ENCODE peak calls at places on chromosomes 7 and 10, in six cellular contexts. R is endodermal cell; F is lower lobe of right lung; M is A549; K is CD8-positive, alpha-beta T cell; V is heart left ventricle. Y is an unnamed sample.

GRCh38 chr7:1045038-1045726 is 836 bp downstream of the GPR146 start:
- DNase-seq in R (no peak), F (no peak), M (no peak), K (no peak), V (no peak), Y (no peak)

GRCh38 chr10:3312403-3312802 is 139.8 kb upstream of the PITRM1 start:
- DNase-seq in R (no peak), F (no peak), M (no peak), K (no peak), V (no peak), Y (no peak)

GRCh38 chr7:69768986-69769595 is 170.8 kb downstream of the AUTS2 start:
- DNase-seq in R (no peak), F (no peak), M (no peak), K (no peak), V (no peak), Y (no peak)

GRCh38 chr10:14953452-14954000 is 370 bp downstream of the DCLRE1C start:
- DNase-seq in R (no peak), F (peak), M (peak), K (no peak), V (peak), Y (peak)

GRCh38 chr10:129744896-129745750 is 219.0 kb downstream of the EBF3 start:
- DNase-seq in R (peak), F (no peak), M (no peak), K (peak), V (no peak), Y (no peak)

GRCh38 chr10:42875388-42875755 is 92.8 kb downstream of the BMS1 start:
- DNase-seq in R (no peak), F (no peak), M (no peak), K (peak), V (no peak), Y (no peak)

GRCh38 chr7:33854951-33855350 is 50.4 kb upstream of the BMPER start:
- DNase-seq in R (no peak), F (no peak), M (no peak), K (no peak), V (no peak), Y (peak)

GRCh38 chr7:95398155-95398940 is 2.2 kb upstream of the PON3 start:
- DNase-seq in R (no peak), F (no peak), M (no peak), K (no peak), V (no peak), Y (no peak)

GRCh38 chr10:44962870-44963738 is 3.5 kb downstream of the RASSF4 start:
- DNase-seq in R (peak), F (no peak), M (no peak), K (peak), V (no peak), Y (no peak)

GRCh38 chr10:43239756-43240155 is 27.1 kb downstream of the RASGEF1A start:
- DNase-seq in R (no peak), F (no peak), M (no peak), K (no peak), V (no peak), Y (no peak)

GRCh38 chr10:95792874-95793285 is 36.9 kb downstream of the ENTPD1 start:
- DNase-seq in R (no peak), F (no peak), M (no peak), K (no peak), V (no peak), Y (peak)

GRCh38 chr10:4033341-4033896 is 248.4 kb upstream of the KLF6 start:
- DNase-seq in R (no peak), F (no peak), M (no peak), K (no peak), V (no peak), Y (no peak)

GRCh38 chr7:73817121-73817520 is 13.7 kb upstream of the CLDN4 start:
- DNase-seq in R (peak), F (peak), M (no peak), K (no peak), V (no peak), Y (no peak)

GRCh38 chr10:85645097-85645496 is 721.5 kb downstream of the GRID1 start:
- DNase-seq in R (peak), F (no peak), M (no peak), K (no peak), V (no peak), Y (no peak)

DNA sequence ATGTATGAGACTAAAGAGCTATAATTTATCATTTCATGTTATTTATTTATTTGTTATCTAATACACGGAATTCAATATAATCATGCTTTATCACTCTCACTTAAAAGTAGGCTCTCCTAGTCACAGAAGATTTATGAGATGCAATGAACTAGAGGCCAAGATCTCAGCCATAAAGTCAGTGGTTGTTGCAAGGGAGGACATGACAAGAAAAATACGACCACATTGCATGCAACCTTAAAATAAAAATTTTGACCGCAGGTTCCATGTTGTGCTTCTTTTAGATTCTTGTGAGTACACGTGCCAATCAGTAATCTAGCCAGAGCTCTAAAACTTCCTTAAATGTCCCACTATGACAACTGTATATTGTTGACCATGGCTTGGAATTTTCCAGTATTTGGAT is 75.9 kb upstream of the SP8 start:
- DNase-seq in R (no peak), F (no peak), M (no peak), K (no peak), V (no peak), Y (no peak)
- TF ChIP-seq CTCF in R (no peak), F (no peak), M (no peak), K (no peak), V (no peak), Y (no peak)

DNA sequence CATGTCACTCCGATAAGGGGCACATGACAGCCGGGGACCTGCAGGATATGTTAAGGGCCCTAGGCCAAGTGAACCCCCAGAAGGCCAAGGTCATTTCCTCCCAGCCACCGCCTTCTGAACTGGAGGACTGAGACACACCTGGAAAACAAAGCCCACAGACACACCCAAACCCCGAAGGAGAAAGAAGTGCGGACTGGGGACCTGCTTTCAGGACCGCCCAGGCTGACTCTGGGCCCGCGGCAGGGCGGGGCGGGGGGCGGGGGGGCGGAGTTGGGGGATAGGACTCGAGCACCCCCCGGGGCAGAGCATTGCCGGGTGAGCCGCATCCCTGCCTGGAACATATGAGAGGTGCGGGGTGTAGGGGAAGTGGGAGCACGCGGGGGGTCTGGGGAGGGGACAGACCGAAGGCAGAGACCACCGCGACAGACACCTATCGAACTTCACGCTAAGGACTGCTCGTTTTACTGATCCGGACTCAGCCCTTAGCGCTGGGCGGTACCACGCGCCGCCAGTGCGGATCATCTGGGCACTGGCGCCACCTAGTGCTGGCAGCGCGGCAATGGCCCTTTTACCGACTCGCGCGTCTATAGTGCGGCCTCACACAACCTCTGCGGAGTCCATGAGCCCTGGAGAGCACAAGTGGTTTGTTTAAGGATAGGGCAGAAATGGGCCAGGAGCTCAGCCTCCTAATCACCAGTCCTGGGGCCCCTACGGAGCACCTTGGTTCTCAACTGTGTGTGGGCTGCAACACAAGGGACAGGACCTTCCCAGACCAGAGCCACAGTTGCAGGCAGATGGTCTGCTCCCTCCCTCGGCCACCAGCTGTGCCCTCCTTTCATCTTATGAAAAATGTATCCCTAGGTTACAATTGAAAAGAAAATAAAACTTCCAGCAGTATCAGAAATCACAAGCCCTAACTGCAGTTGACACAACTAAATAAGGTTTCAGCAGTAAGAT is 157.6 kb downstream of the HERPUD2 start:
- DNase-seq in R (peak), F (peak), M (peak), K (peak), V (peak), Y (peak)
- H3K4me3 ChIP-seq in R (no peak), F (peak), M (peak), K (peak), V (peak), Y (peak)

GRCh38 chr10:27188897-27189296 is 33.7 kb downstream of the MASTL start:
- DNase-seq in R (no peak), F (no peak), M (no peak), K (no peak), V (no peak), Y (no peak)

GRCh38 chr10:27197980-27198645 is 42.5 kb downstream of the ACBD5 start:
- DNase-seq in R (no peak), F (no peak), M (no peak), K (no peak), V (peak), Y (no peak)

GRCh38 chr10:27188259-27188658 is 33.1 kb downstream of the MASTL start:
- DNase-seq in R (no peak), F (no peak), M (no peak), K (no peak), V (no peak), Y (no peak)

GRCh38 chr10:27190508-27190907 is 35.4 kb downstream of the MASTL start:
- DNase-seq in R (no peak), F (no peak), M (no peak), K (no peak), V (no peak), Y (no peak)

DNA sequence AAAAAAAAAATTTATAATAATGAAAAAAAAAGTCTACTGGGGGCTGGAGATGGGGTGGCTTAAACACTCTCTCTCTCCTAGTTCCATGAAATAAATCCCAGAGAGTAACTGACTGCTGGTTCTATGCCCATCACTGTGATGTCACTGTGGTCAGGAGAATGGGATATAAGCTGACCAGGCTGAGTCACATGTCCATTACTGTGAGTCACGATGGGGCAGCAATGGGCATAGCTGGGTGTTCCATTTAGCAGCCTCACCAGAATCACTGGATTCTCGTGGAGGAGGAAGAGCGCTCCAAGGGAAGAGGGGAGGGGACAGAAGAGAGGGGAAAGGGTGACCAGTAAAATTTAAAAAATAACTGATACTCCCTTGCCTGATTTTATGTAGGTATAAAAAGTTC is 37.1 kb downstream of the MASTL start:
- DNase-seq in R (no peak), F (no peak), M (peak), K (no peak), V (no peak), Y (peak)
- H3K27ac ChIP-seq in R (no peak), F (no peak), M (peak), K (no peak), V (no peak), Y (peak)

GRCh38 chr7:107338080-107338479 is 131.8 kb upstream of the GPR22 start:
- DNase-seq in R (no peak), F (no peak), M (no peak), K (no peak), V (no peak), Y (no peak)
- TF ChIP-seq CTCF in R (no peak), F (no peak), M (no peak), K (no peak), V (no peak), Y (no peak)

GRCh38 chr7:66095010-66095409 is 19.4 kb downstream of the ASL start:
- DNase-seq in R (no peak), F (no peak), M (no peak), K (no peak), V (no peak), Y (no peak)

GRCh38 chr7:66100408-66101050 is 14.1 kb upstream of the CRCP start:
- DNase-seq in R (no peak), F (no peak), M (no peak), K (no peak), V (no peak), Y (no peak)

GRCh38 chr7:66099551-66100407 is 14.9 kb upstream of the CRCP start:
- DNase-seq in R (peak), F (peak), M (peak), K (peak), V (peak), Y (peak)

DNA sequence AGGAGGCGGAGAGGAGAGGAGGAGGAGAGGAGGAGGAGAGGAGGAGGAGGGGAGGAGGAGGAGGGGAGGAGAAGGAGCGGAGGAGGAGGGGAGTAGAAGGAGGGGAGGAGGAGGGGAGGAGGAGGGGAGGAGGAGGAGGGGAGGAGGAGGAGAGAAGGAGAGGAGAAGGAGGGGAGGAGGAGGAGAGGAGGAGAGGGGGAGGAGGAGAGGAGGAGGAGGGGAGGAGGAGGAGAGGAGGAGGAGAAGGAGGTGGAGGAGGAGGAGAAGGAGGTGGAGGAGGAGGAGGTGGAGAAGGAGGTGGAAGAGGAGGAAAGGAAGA is 15.5 kb upstream of the CRCP start:
- DNase-seq in R (no peak), F (no peak), M (no peak), K (no peak), V (no peak), Y (no peak)
- H3K4me3 ChIP-seq in R (no peak), F (no peak), M (peak), K (no peak), V (no peak), Y (no peak)

DNA sequence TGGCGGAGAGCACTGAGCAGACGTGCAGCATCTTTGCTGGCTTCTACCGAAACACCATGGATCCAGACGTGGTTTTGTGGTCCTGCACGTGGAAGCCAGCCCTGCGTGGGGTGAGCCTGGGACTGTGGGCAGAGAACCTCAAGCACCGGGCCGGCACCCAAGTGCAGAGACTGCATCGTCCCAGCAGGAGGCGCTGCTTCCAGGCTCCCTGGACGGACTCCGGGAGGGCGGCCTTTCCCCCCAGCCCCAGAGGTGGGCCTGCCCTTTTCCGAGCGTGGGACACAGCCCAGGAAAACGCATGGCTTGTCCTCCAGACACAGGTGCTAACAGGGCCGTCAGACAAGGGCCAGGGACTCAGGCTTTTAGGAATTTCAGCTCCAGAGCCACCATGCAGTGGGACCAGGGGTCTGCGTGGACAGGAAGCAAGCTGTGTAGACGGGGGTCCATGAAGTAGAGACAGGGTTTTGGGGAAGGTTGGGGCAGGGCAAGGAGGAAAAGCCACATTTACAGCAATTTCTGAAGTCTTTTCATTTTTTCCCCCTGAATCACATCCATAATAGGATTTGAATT is 303.9 kb downstream of the WDR37 start:
- DNase-seq in R (peak), F (no peak), M (no peak), K (no peak), V (no peak), Y (no peak)
- H3K27ac ChIP-seq in R (peak), F (no peak), M (no peak), K (no peak), V (no peak), Y (no peak)

GRCh38 chr10:114349505-114350211 is 54.6 kb downstream of the AFAP1L2 start:
- DNase-seq in R (no peak), F (no peak), M (no peak), K (no peak), V (no peak), Y (no peak)

GRCh38 chr10:114350751-114351150 is 53.6 kb downstream of the AFAP1L2 start:
- DNase-seq in R (no peak), F (no peak), M (no peak), K (no peak), V (no peak), Y (no peak)

GRCh38 chr10:114353383-114353782 is 50.9 kb downstream of the AFAP1L2 start:
- DNase-seq in R (no peak), F (no peak), M (no peak), K (no peak), V (no peak), Y (no peak)

GRCh38 chr10:114356786-114357588 is 47.3 kb downstream of the AFAP1L2 start:
- DNase-seq in R (no peak), F (no peak), M (no peak), K (no peak), V (no peak), Y (peak)

DNA sequence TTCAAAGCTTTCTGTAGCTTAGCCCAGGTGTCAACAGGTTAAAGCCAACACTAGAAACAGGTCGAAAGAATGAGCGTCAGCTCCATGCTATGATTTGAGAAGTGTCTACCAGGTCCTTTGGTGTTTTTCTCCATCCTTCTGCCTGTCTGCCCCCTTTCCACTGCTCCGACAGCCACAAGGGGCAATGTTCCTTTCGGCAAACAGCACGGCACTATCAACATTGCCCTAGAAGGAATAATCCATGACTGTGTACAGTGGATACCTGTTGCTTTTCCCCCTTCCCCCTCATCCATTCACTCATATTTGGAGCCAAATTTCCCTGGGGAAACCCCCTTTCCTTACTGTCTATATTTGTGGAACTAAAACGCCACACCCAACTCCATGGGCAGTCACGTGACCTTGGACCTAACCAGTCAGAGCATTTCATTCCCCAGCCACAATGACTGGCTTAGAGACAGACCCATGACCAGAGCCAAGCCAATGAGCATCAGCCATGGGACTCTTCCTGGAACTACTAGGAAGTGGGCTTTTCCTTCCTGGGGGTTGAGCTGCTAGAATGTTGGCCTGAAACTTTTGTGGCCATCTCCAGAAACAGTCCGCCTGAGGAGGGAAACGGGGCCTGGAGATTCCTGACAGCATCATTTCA is 51.5 kb downstream of the AFAP1L2 start:
- DNase-seq in R (no peak), F (no peak), M (no peak), K (no peak), V (no peak), Y (no peak)
- TF ChIP-seq CTCF in R (peak), F (no peak), M (no peak), K (no peak), V (no peak), Y (no peak)

GRCh38 chr7:99381664-99382075 is 7.1 kb downstream of the ARPC1B start:
- DNase-seq in R (no peak), F (no peak), M (no peak), K (no peak), V (no peak), Y (no peak)

GRCh38 chr7:99380823-99381663 is 6.5 kb downstream of the ARPC1B start:
- DNase-seq in R (no peak), F (no peak), M (no peak), K (peak), V (no peak), Y (no peak)

GRCh38 chr7:99379043-99379577 is 4.6 kb downstream of the ARPC1B start:
- DNase-seq in R (no peak), F (peak), M (no peak), K (no peak), V (peak), Y (peak)

GRCh38 chr7:99383203-99383602 is 8.7 kb downstream of the ARPC1B start:
- DNase-seq in R (no peak), F (no peak), M (no peak), K (no peak), V (no peak), Y (no peak)

GRCh38 chr7:99380032-99380822 is 5.7 kb downstream of the ARPC1B start:
- DNase-seq in R (no peak), F (peak), M (no peak), K (no peak), V (peak), Y (no peak)
- H3K4me3 ChIP-seq in R (no peak), F (peak), M (no peak), K (peak), V (peak), Y (no peak)

GRCh38 chr10:31896972-31897384 is 31.7 kb downstream of the ARHGAP12 start:
- DNase-seq in R (no peak), F (no peak), M (peak), K (no peak), V (no peak), Y (no peak)

GRCh38 chr10:31897506-31897905 is 31.1 kb downstream of the ARHGAP12 start:
- DNase-seq in R (no peak), F (no peak), M (no peak), K (no peak), V (no peak), Y (no peak)
- H3K27ac ChIP-seq in R (no peak), F (no peak), M (peak), K (no peak), V (no peak), Y (no peak)

GRCh38 chr10:17201165-17202013 is at the start of gene TRDMT1:
- DNase-seq in R (peak), F (peak), M (peak), K (peak), V (peak), Y (no peak)
- TF ChIP-seq CTCF in R (no peak), F (no peak), M (no peak), K (no peak), V (no peak), Y (no peak)

Y was measured in AG04450.